ENCODE peak calls at places on chromosomes 7 and 10, in seven cellular contexts. G is pons; B is HuH-7.5; J is B cell; A is mucosa of gallbladder; K is CD8-positive, alpha-beta T cell; Y is skeletal muscle cell. X is an unnamed sample.

GRCh38 chr10:15485027-15485426 is 113.9 kb upstream of the FAM171A1 start:
- DNase-seq in G (no peak), B (no peak), J (no peak), A (no peak), K (no peak), Y (no peak), X (no peak)

GRCh38 chr7:64873517-64873916 is 29.6 kb upstream of the ZNF273 start:
- DNase-seq in G (no peak), B (no peak), J (no peak), A (no peak), K (no peak), Y (no peak), X (no peak)

GRCh38 chr10:65313406-65313805 is 1612.4 kb upstream of the LRRTM3 start:
- DNase-seq in G (no peak), B (no peak), J (no peak), A (no peak), K (no peak), Y (peak), X (no peak)

GRCh38 chr10:31745612-31746376 is 182.8 kb downstream of the ARHGAP12 start:
- DNase-seq in G (no peak), B (no peak), J (no peak), A (no peak), K (no peak), Y (peak), X (no peak)

GRCh38 chr10:60448246-60448645 is 58.6 kb upstream of the ANK3 start:
- DNase-seq in G (no peak), B (no peak), J (no peak), A (no peak), K (no peak), Y (no peak), X (no peak)

GRCh38 chr7:131231381-131232220 is 96.1 kb upstream of the MKLN1 start:
- DNase-seq in G (peak), B (no peak), J (peak), A (peak), K (peak), Y (peak), X (peak)

GRCh38 chr7:39086638-39087360 is 109.1 kb downstream of the POU6F2 start:
- DNase-seq in G (no peak), B (no peak), J (no peak), A (no peak), K (no peak), Y (no peak), X (no peak)

GRCh38 chr10:18713077-18713476 is 53.8 kb downstream of the ARL5B start:
- DNase-seq in G (no peak), B (peak), J (no peak), A (no peak), K (no peak), Y (peak), X (no peak)

GRCh38 chr7:2710256-2710655 is 22.3 kb downstream of the AMZ1 start:
- DNase-seq in G (no peak), B (no peak), J (peak), A (no peak), K (peak), Y (no peak), X (no peak)

GRCh38 chr10:110827410-110827809 is 44.3 kb upstream of the PDCD4 start:
- DNase-seq in G (no peak), B (no peak), J (no peak), A (no peak), K (no peak), Y (peak), X (no peak)

GRCh38 chr10:86177483-86178155 is 189.0 kb downstream of the GRID1 start:
- DNase-seq in G (peak), B (no peak), J (peak), A (no peak), K (no peak), Y (no peak), X (peak)

GRCh38 chr10:88077977-88078376 is 214.6 kb downstream of the PTEN start:
- DNase-seq in G (no peak), B (no peak), J (no peak), A (no peak), K (no peak), Y (no peak), X (no peak)

GRCh38 chr7:146902728-146903127 is 786.1 kb downstream of the CNTNAP2 start:
- DNase-seq in G (no peak), B (no peak), J (no peak), A (no peak), K (no peak), Y (no peak), X (no peak)

GRCh38 chr7:137245186-137245585 is 98.3 kb downstream of the PTN start:
- DNase-seq in G (no peak), B (no peak), J (no peak), A (no peak), K (no peak), Y (no peak), X (no peak)

X was measured in left colon.